ENCODE peak calls at places on chromosome 11, in four cellular contexts. One of them, this sample, is unnamed.

GRCh38 chr11:833849-834311 is 1.1 kb downstream of the CD151 start:
- DNase-seq in left ventricle myocardium inferior: no peak
- DNase-seq in mammary epithelial cell: peak
- DNase-seq in fibroblast of lung: no peak
- DNase-seq in this sample: peak

GRCh38 chr11:128824199-128825049 is 42.7 kb downstream of the KCNJ1 start:
- DNase-seq in fibroblast of lung: no peak
- DNase-seq in mammary epithelial cell: no peak
- DNase-seq in left ventricle myocardium inferior: no peak
- DNase-seq in this sample: no peak

GRCh38 chr11:65355013-65355775 is 643 bp downstream of the TIGD3 start:
- DNase-seq in left ventricle myocardium inferior: peak
- DNase-seq in fibroblast of lung: no peak
- DNase-seq in mammary epithelial cell: no peak
- DNase-seq in this sample: no peak

GRCh38 chr11:69356703-69357457 is 62.9 kb downstream of the MYEOV start:
- DNase-seq in left ventricle myocardium inferior: no peak
- DNase-seq in fibroblast of lung: no peak
- DNase-seq in mammary epithelial cell: no peak
- DNase-seq in this sample: peak

GRCh38 chr11:27385245-27385644 is 22.2 kb upstream of the CCDC34 start:
- DNase-seq in fibroblast of lung: peak
- DNase-seq in mammary epithelial cell: peak
- DNase-seq in left ventricle myocardium inferior: no peak
- DNase-seq in this sample: peak

GRCh38 chr11:44416776-44417175 is 106.8 kb upstream of the ALX4 start:
- DNase-seq in mammary epithelial cell: peak
- DNase-seq in left ventricle myocardium inferior: no peak
- DNase-seq in fibroblast of lung: no peak
- DNase-seq in this sample: no peak

GRCh38 chr11:32333335-32333991 is 101.9 kb downstream of the WT1 start:
- DNase-seq in fibroblast of lung: peak
- DNase-seq in mammary epithelial cell: peak
- DNase-seq in left ventricle myocardium inferior: peak
- DNase-seq in this sample: peak

GRCh38 chr11:69200331-69201047 is 44.8 kb downstream of the SMIM38 start:
- DNase-seq in mammary epithelial cell: no peak
- DNase-seq in fibroblast of lung: no peak
- DNase-seq in left ventricle myocardium inferior: peak
- DNase-seq in this sample: no peak

GRCh38 chr11:120244476-120244875 is 4.5 kb downstream of the POU2F3 start:
- DNase-seq in mammary epithelial cell: peak
- DNase-seq in fibroblast of lung: peak
- DNase-seq in left ventricle myocardium inferior: no peak
- DNase-seq in this sample: peak

GRCh38 chr11:65132988-65133700 is 1.2 kb downstream of the SYVN1 start:
- DNase-seq in fibroblast of lung: no peak
- DNase-seq in mammary epithelial cell: peak
- DNase-seq in left ventricle myocardium inferior: no peak
- DNase-seq in this sample: no peak

GRCh38 chr11:110147965-110148709 is 54.9 kb downstream of the ZC3H12C start:
- DNase-seq in fibroblast of lung: peak
- DNase-seq in mammary epithelial cell: peak
- DNase-seq in left ventricle myocardium inferior: no peak
- DNase-seq in this sample: peak

GRCh38 chr11:32288276-32288675 is 147.1 kb downstream of the WT1 start:
- DNase-seq in left ventricle myocardium inferior: no peak
- DNase-seq in mammary epithelial cell: no peak
- DNase-seq in fibroblast of lung: no peak
- DNase-seq in this sample: no peak

GRCh38 chr11:61959678-61960077 is 7.8 kb downstream of the FTH1 start:
- DNase-seq in mammary epithelial cell: no peak
- DNase-seq in left ventricle myocardium inferior: no peak
- DNase-seq in fibroblast of lung: no peak
- DNase-seq in this sample: no peak

GRCh38 chr11:488992-489391 is 18.1 kb downstream of the RNH1 start:
- DNase-seq in fibroblast of lung: no peak
- DNase-seq in mammary epithelial cell: no peak
- DNase-seq in left ventricle myocardium inferior: no peak
- DNase-seq in this sample: no peak

GRCh38 chr11:38043060-38043459 is 1445.0 kb upstream of the RAG2 start:
- DNase-seq in mammary epithelial cell: no peak
- DNase-seq in left ventricle myocardium inferior: no peak
- DNase-seq in fibroblast of lung: no peak
- DNase-seq in this sample: no peak

GRCh38 chr11:113710989-113711388 is 4.9 kb upstream of the TMPRSS5 start:
- DNase-seq in mammary epithelial cell: no peak
- DNase-seq in fibroblast of lung: no peak
- DNase-seq in left ventricle myocardium inferior: no peak
- DNase-seq in this sample: no peak

GRCh38 chr11:115550291-115551059 is 46.3 kb upstream of the CADM1 start:
- DNase-seq in left ventricle myocardium inferior: no peak
- DNase-seq in fibroblast of lung: peak
- DNase-seq in mammary epithelial cell: no peak
- DNase-seq in this sample: no peak

GRCh38 chr11:128498846-128499245 is 88.5 kb downstream of the ETS1 start:
- DNase-seq in left ventricle myocardium inferior: no peak
- DNase-seq in fibroblast of lung: peak
- DNase-seq in mammary epithelial cell: no peak
- DNase-seq in this sample: no peak

GRCh38 chr11:103109818-103110388 is 677 bp downstream of the DYNC2H1 start:
- DNase-seq in fibroblast of lung: peak
- DNase-seq in left ventricle myocardium inferior: no peak
- DNase-seq in mammary epithelial cell: no peak
- DNase-seq in this sample: no peak

GRCh38 chr11:61357233-61357893 is 4.3 kb downstream of the CYB561A3 start:
- DNase-seq in mammary epithelial cell: no peak
- DNase-seq in left ventricle myocardium inferior: no peak
- DNase-seq in fibroblast of lung: no peak
- DNase-seq in this sample: no peak

GRCh38 chr11:78039919-78040671 is 17.0 kb upstream of the KCTD14 start:
- DNase-seq in mammary epithelial cell: peak
- DNase-seq in left ventricle myocardium inferior: peak
- DNase-seq in fibroblast of lung: peak
- DNase-seq in this sample: peak
- H3K4me3 ChIP-seq in mammary epithelial cell: peak
- H3K4me3 ChIP-seq in left ventricle myocardium inferior: peak
- H3K4me3 ChIP-seq in fibroblast of lung: no peak
- H3K4me3 ChIP-seq in this sample: peak

GRCh38 chr11:33631749-33632091 is 68.9 kb downstream of the C11orf91 start:
- DNase-seq in mammary epithelial cell: no peak
- DNase-seq in fibroblast of lung: no peak
- DNase-seq in left ventricle myocardium inferior: no peak
- DNase-seq in this sample: no peak

GRCh38 chr11:33635161-33635560 is 65.5 kb downstream of the C11orf91 start:
- DNase-seq in fibroblast of lung: peak
- DNase-seq in left ventricle myocardium inferior: peak
- DNase-seq in mammary epithelial cell: peak
- DNase-seq in this sample: peak

GRCh38 chr11:33633251-33634003 is 67.2 kb downstream of the C11orf91 start:
- DNase-seq in mammary epithelial cell: peak
- DNase-seq in fibroblast of lung: peak
- DNase-seq in left ventricle myocardium inferior: no peak
- DNase-seq in this sample: peak

GRCh38 chr11:33634291-33634834 is 66.3 kb downstream of the C11orf91 start:
- DNase-seq in left ventricle myocardium inferior: no peak
- DNase-seq in mammary epithelial cell: peak
- DNase-seq in fibroblast of lung: peak
- DNase-seq in this sample: peak

GRCh38 chr11:33630936-33631748 is 69.5 kb downstream of the C11orf91 start:
- DNase-seq in left ventricle myocardium inferior: no peak
- DNase-seq in fibroblast of lung: no peak
- DNase-seq in mammary epithelial cell: peak
- DNase-seq in this sample: no peak
- TF ChIP-seq CTCF in left ventricle myocardium inferior: no peak
- TF ChIP-seq CTCF in fibroblast of lung: no peak
- TF ChIP-seq CTCF in mammary epithelial cell: peak
- TF ChIP-seq CTCF in this sample: no peak

GRCh38 chr11:2987881-2988280 is 4.2 kb downstream of the NAP1L4 start:
- DNase-seq in left ventricle myocardium inferior: no peak
- DNase-seq in mammary epithelial cell: no peak
- DNase-seq in fibroblast of lung: peak
- DNase-seq in this sample: no peak

GRCh38 chr11:2982214-2982613 is 9.9 kb downstream of the NAP1L4 start:
- DNase-seq in mammary epithelial cell: no peak
- DNase-seq in fibroblast of lung: no peak
- DNase-seq in left ventricle myocardium inferior: no peak
- DNase-seq in this sample: no peak

GRCh38 chr11:2980168-2980840 is 11.8 kb downstream of the NAP1L4 start:
- DNase-seq in fibroblast of lung: no peak
- DNase-seq in mammary epithelial cell: peak
- DNase-seq in left ventricle myocardium inferior: no peak
- DNase-seq in this sample: no peak

GRCh38 chr11:2981130-2981529 is 11.0 kb downstream of the NAP1L4 start:
- DNase-seq in fibroblast of lung: no peak
- DNase-seq in mammary epithelial cell: no peak
- DNase-seq in left ventricle myocardium inferior: no peak
- DNase-seq in this sample: no peak

DNA sequence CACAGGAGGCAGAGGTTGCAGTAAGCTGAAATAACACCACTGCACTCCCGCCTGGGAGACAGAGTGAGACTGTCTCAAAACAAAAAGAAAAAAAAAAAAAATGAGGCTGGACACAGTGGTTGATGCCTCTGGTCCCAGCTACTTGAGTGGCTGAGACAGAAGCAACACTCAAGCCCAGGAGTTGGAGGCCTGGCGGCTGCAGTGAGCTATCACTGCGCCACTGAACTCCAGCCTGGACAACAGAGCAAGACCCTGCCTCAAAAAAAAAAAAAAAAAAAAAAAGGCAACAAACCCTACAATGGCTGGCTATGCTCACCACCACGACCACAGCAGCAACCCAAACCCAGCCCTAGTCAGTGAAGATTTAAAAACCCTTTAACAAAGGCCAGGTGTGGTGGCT is 8.2 kb downstream of the NAP1L4 start:
- DNase-seq in fibroblast of lung: no peak
- DNase-seq in mammary epithelial cell: no peak
- DNase-seq in left ventricle myocardium inferior: no peak
- DNase-seq in this sample: no peak
- H3K4me3 ChIP-seq in fibroblast of lung: no peak
- H3K4me3 ChIP-seq in mammary epithelial cell: no peak
- H3K4me3 ChIP-seq in left ventricle myocardium inferior: no peak
- H3K4me3 ChIP-seq in this sample: no peak

DNA sequence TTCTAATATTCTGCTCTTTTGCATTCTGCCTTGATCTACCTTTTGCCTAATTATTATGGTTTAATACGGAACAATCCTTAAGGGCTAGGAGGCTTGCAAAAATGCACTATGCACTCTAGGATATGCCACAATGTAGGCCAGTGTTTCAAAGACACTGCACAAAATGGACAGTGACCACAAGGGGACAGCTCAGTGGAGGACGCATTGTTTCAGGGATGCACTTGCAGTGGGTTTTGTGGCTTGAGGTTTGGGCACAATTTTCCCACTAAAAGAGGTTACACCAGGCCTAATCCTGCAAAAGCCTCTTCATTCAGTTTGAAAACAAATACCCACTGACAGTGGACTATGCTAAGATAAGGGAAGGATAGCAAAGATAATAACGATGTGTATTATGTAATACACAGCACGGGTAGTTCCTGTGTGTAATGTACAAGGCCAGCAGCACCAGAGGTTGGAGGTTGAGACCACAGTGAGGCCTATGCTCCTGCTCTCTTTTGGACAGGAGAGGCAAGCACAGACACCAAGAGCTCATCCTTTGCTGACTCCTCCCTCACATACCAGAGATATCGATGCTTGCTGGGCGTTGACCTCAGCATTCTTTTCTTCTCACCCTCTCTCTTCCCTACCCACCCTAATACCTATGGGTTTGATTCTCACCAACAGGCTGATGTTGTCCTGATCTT is 12.7 kb downstream of the MAP6 start:
- DNase-seq in mammary epithelial cell: no peak
- DNase-seq in fibroblast of lung: peak
- DNase-seq in left ventricle myocardium inferior: no peak
- DNase-seq in this sample: no peak
- TF ChIP-seq CTCF in mammary epithelial cell: no peak
- TF ChIP-seq CTCF in fibroblast of lung: no peak
- TF ChIP-seq CTCF in left ventricle myocardium inferior: no peak
- TF ChIP-seq CTCF in this sample: no peak

GRCh38 chr11:36361472-36361871 is 65.4 kb downstream of the PRR5L start:
- DNase-seq in left ventricle myocardium inferior: no peak
- DNase-seq in fibroblast of lung: peak
- DNase-seq in mammary epithelial cell: peak
- DNase-seq in this sample: no peak
- H3K4me3 ChIP-seq in left ventricle myocardium inferior: peak
- H3K4me3 ChIP-seq in fibroblast of lung: peak
- H3K4me3 ChIP-seq in mammary epithelial cell: peak
- H3K4me3 ChIP-seq in this sample: no peak

GRCh38 chr11:116605543-116605942 is 167.2 kb downstream of the BUD13 start:
- DNase-seq in left ventricle myocardium inferior: no peak
- DNase-seq in fibroblast of lung: peak
- DNase-seq in mammary epithelial cell: peak
- DNase-seq in this sample: peak
- TF ChIP-seq CTCF in left ventricle myocardium inferior: peak
- TF ChIP-seq CTCF in fibroblast of lung: no peak
- TF ChIP-seq CTCF in mammary epithelial cell: peak
- TF ChIP-seq CTCF in this sample: peak

GRCh38 chr11:126480410-126481302 is 125.2 kb downstream of the ST3GAL4 start:
- DNase-seq in mammary epithelial cell: peak
- DNase-seq in left ventricle myocardium inferior: peak
- DNase-seq in fibroblast of lung: peak
- DNase-seq in this sample: peak
- H3K4me3 ChIP-seq in mammary epithelial cell: no peak
- H3K4me3 ChIP-seq in left ventricle myocardium inferior: peak
- H3K4me3 ChIP-seq in fibroblast of lung: no peak
- H3K4me3 ChIP-seq in this sample: peak